ENCODE peak calls at places on chromosomes 2 and 18, in nine cellular contexts. G is A549; N is fibroblast of villous mesenchyme; U is spleen; S is GM12865; I is MCF 10A; O is WERI-Rb-1; A is activated CD4-positive, CD25-positive, alpha-beta regulatory T cell treated with anti-CD3 and anti-CD28 coated beads, Interleukin-2, amount 50 U/mL, for 16 hours; B is colonic mucosa. R is an unnamed sample.

GRCh38 chr2:57139179-57139578 is 907.4 kb upstream of the VRK2 start:
- DNase-seq in G (no peak), N (no peak), U (no peak), S (no peak), I (no peak), O (no peak), A (no peak), B (no peak), R (no peak)

GRCh38 chr18:51196811-51197660 is 445 bp downstream of the MEX3C start:
- DNase-seq in G (no peak), N (peak), U (peak), S (peak), I (peak), O (peak), A (no peak), B (peak), R (peak)

GRCh38 chr2:108383146-108383830 is 5.5 kb downstream of the SULT1C4 start:
- DNase-seq in G (no peak), N (no peak), U (no peak), S (no peak), I (peak), O (no peak), A (no peak), B (no peak), R (no peak)

GRCh38 chr2:2663401-2664036 is 332.4 kb upstream of the MYT1L start:
- DNase-seq in G (peak), N (no peak), U (no peak), S (no peak), I (no peak), O (no peak), A (no peak), B (no peak), R (no peak)

GRCh38 chr2:34251578-34251977 is 652.5 kb upstream of the FAM98A start:
- DNase-seq in G (no peak), N (no peak), U (no peak), S (no peak), I (no peak), O (no peak), A (no peak), B (no peak), R (no peak)

GRCh38 chr2:185373226-185373625 is 365.4 kb upstream of the FSIP2 start:
- DNase-seq in G (no peak), N (no peak), U (no peak), S (no peak), I (no peak), O (no peak), A (no peak), B (no peak), R (no peak)

GRCh38 chr2:26567534-26567933 is 73.6 kb downstream of the CIB4 start:
- DNase-seq in G (no peak), N (no peak), U (peak), S (no peak), I (no peak), O (no peak), A (no peak), B (no peak), R (no peak)

GRCh38 chr2:215145611-215146010 is 7.2 kb upstream of the ABCA12 start:
- DNase-seq in G (no peak), N (no peak), U (no peak), S (no peak), I (peak), O (no peak), A (no peak), B (no peak), R (no peak)

GRCh38 chr2:45166229-45166890 is 157.1 kb upstream of the SIX2 start:
- DNase-seq in G (no peak), N (no peak), U (no peak), S (no peak), I (no peak), O (no peak), A (no peak), B (no peak), R (no peak)

GRCh38 chr18:22378672-22379282 is 38.9 kb downstream of the CTAGE1 start:
- DNase-seq in G (peak), N (peak), U (no peak), S (peak), I (peak), O (peak), A (no peak), B (peak), R (peak)

GRCh38 chr2:238097988-238098853 is 1.9 kb upstream of the ESPNL start:
- DNase-seq in G (peak), N (peak), U (no peak), S (peak), I (peak), O (peak), A (no peak), B (peak), R (no peak)

GRCh38 chr18:36309436-36310391 is 12.2 kb downstream of the FHOD3 start:
- DNase-seq in G (peak), N (peak), U (no peak), S (no peak), I (peak), O (peak), A (no peak), B (no peak), R (no peak)

GRCh38 chr2:26011990-26012856 is 21.7 kb upstream of the RAB10 start:
- DNase-seq in G (peak), N (peak), U (no peak), S (no peak), I (no peak), O (peak), A (no peak), B (peak), R (peak)

GRCh38 chr2:231715988-231716616 is 7.8 kb downstream of the PTMA start:
- DNase-seq in G (no peak), N (no peak), U (peak), S (peak), I (no peak), O (no peak), A (no peak), B (no peak), R (no peak)

GRCh38 chr2:160836755-160837154 is 323.5 kb upstream of the TANK start:
- DNase-seq in G (no peak), N (peak), U (no peak), S (no peak), I (peak), O (no peak), A (no peak), B (no peak), R (no peak)

GRCh38 chr2:29990112-29990511 is 68.7 kb upstream of the ALK start:
- DNase-seq in G (no peak), N (no peak), U (no peak), S (no peak), I (peak), O (no peak), A (no peak), B (no peak), R (no peak)

GRCh38 chr2:191302459-191303155 is 57.4 kb downstream of the MYO1B start:
- DNase-seq in G (peak), N (no peak), U (no peak), S (peak), I (peak), O (peak), A (no peak), B (no peak), R (peak)

GRCh38 chr2:179141206-179141605 is 91.3 kb upstream of the CCDC141 start:
- DNase-seq in G (no peak), N (no peak), U (no peak), S (no peak), I (peak), O (no peak), A (no peak), B (no peak), R (no peak)